ENCODE peak calls at places on chromosome 22, in nine cellular contexts. L, X, S, E, F, G, R, W and Q are unnamed samples.

GRCh38 chr22:44091021-44091721 is 67.1 kb downstream of the PARVB start:
- DNase-seq in L (no peak), X (no peak), S (no peak), E (peak), F (peak), G (peak), R (peak), W (no peak), Q (no peak)

GRCh38 chr22:17792289-17792688 is 18.0 kb upstream of the BID start:
- DNase-seq in L (no peak), X (no peak), S (no peak), E (no peak), F (no peak), G (peak), R (no peak), W (no peak), Q (no peak)

GRCh38 chr22:17121235-17122195 is at the start of gene TMEM121B:
- DNase-seq in L (no peak), X (peak), S (peak), E (peak), F (peak), G (peak), R (peak), W (no peak), Q (no peak)

GRCh38 chr22:41237707-41238569 is 2.8 kb downstream of the CHADL start:
- DNase-seq in L (peak), X (peak), S (no peak), E (no peak), F (peak), G (peak), R (peak), W (peak), Q (peak)

GRCh38 chr22:49826603-49827306 is 918 bp downstream of the BRD1 start:
- DNase-seq in L (no peak), X (peak), S (no peak), E (peak), F (peak), G (peak), R (peak), W (peak), Q (no peak)

GRCh38 chr22:49609207-49609876 is 218.3 kb downstream of the BRD1 start:
- DNase-seq in L (no peak), X (no peak), S (no peak), E (no peak), F (no peak), G (no peak), R (peak), W (no peak), Q (no peak)

GRCh38 chr22:45867118-45867905 is 109.7 kb downstream of the WNT7B start:
- DNase-seq in L (no peak), X (no peak), S (no peak), E (no peak), F (peak), G (peak), R (peak), W (no peak), Q (no peak)

GRCh38 chr22:43479311-43479710 is 67.5 kb downstream of the MPPED1 start:
- DNase-seq in L (no peak), X (no peak), S (no peak), E (no peak), F (no peak), G (no peak), R (no peak), W (no peak), Q (no peak)

GRCh38 chr22:47198801-47199251 is 436.4 kb downstream of the TBC1D22A start:
- DNase-seq in L (no peak), X (no peak), S (peak), E (no peak), F (no peak), G (no peak), R (peak), W (no peak), Q (no peak)

GRCh38 chr22:23068832-23069385 is 1.4 kb upstream of the GNAZ start:
- DNase-seq in L (no peak), X (no peak), S (no peak), E (no peak), F (no peak), G (no peak), R (peak), W (no peak), Q (no peak)

GRCh38 chr22:39999144-39999757 is 4.5 kb downstream of the FAM83F start:
- DNase-seq in L (no peak), X (no peak), S (no peak), E (peak), F (no peak), G (no peak), R (no peak), W (no peak), Q (no peak)

GRCh38 chr22:19884161-19884953 is 29.7 kb upstream of the GNB1L start:
- DNase-seq in L (no peak), X (no peak), S (peak), E (no peak), F (no peak), G (no peak), R (no peak), W (no peak), Q (no peak)

GRCh38 chr22:44496305-44496704 is 1.7 kb downstream of the RTL6 start:
- DNase-seq in L (no peak), X (no peak), S (no peak), E (no peak), F (no peak), G (no peak), R (no peak), W (no peak), Q (no peak)

GRCh38 chr22:38310518-38311330 is 6.5 kb downstream of the CSNK1E start:
- DNase-seq in L (no peak), X (no peak), S (no peak), E (no peak), F (no peak), G (no peak), R (peak), W (no peak), Q (no peak)

GRCh38 chr22:17547995-17548755 is 15.1 kb upstream of the SLC25A18 start:
- DNase-seq in L (no peak), X (no peak), S (no peak), E (no peak), F (no peak), G (no peak), R (no peak), W (no peak), Q (no peak)

GRCh38 chr22:46373166-46373565 is 37.7 kb downstream of the TRMU start:
- DNase-seq in L (no peak), X (no peak), S (no peak), E (no peak), F (peak), G (no peak), R (no peak), W (no peak), Q (no peak)

GRCh38 chr22:22348127-22348814 is 103.7 kb downstream of the VPREB1 start:
- DNase-seq in L (no peak), X (peak), S (no peak), E (no peak), F (no peak), G (peak), R (peak), W (no peak), Q (no peak)

GRCh38 chr22:40654522-40655167 is 18.1 kb upstream of the MRTFA start:
- DNase-seq in L (no peak), X (peak), S (no peak), E (peak), F (peak), G (peak), R (peak), W (no peak), Q (peak)